ENCODE peak calls at places on chromosomes 16 and 17, in nine cellular contexts. K is lower leg skin, C is uterus, O is endothelial cell of umbilical vein, L is transverse colon, I is Peyer's patch, T is ovary, V is suprapubic skin, F is adrenal gland. X is an unnamed sample.

GRCh38 chr17:66451188-66452149 is 149.1 kb downstream of the PRKCA start:
- DNase-seq in K (no peak), C (no peak), O (no peak), L (peak), I (peak), T (no peak), V (no peak), F (no peak), X (peak)

GRCh38 chr16:84976644-84977400 is 34.5 kb downstream of the ZDHHC7 start:
- DNase-seq in K (peak), C (no peak), O (peak), L (peak), I (no peak), T (no peak), V (no peak), F (peak), X (no peak)

GRCh38 chr17:82957961-82958491 is 118.2 kb upstream of the ZNF750 start:
- DNase-seq in K (no peak), C (no peak), O (no peak), L (no peak), I (peak), T (peak), V (peak), F (no peak), X (peak)

GRCh38 chr16:2296662-2297505 is 29.0 kb upstream of the RNPS1 start:
- DNase-seq in K (no peak), C (no peak), O (peak), L (no peak), I (peak), T (peak), V (no peak), F (peak), X (peak)

GRCh38 chr16:1278456-1278855 is 22.6 kb downstream of the TPSD1 start:
- DNase-seq in K (no peak), C (no peak), O (no peak), L (no peak), I (no peak), T (no peak), V (no peak), F (no peak), X (no peak)

GRCh38 chr17:39679521-39680192 is 8.2 kb downstream of the PGAP3 start:
- DNase-seq in K (no peak), C (no peak), O (no peak), L (no peak), I (peak), T (no peak), V (no peak), F (no peak), X (peak)

GRCh38 chr17:39062846-39063680 is 88.4 kb downstream of the PLXDC1 start:
- DNase-seq in K (no peak), C (no peak), O (no peak), L (no peak), I (no peak), T (peak), V (no peak), F (no peak), X (no peak)

GRCh38 chr16:30063893-30064745 is 1.4 kb upstream of the ALDOA start:
- DNase-seq in K (peak), C (peak), O (peak), L (peak), I (peak), T (peak), V (no peak), F (peak), X (peak)

GRCh38 chr16:65600629-65601028 is 478.8 kb upstream of the CDH11 start:
- DNase-seq in K (no peak), C (no peak), O (no peak), L (no peak), I (no peak), T (no peak), V (no peak), F (no peak), X (no peak)

GRCh38 chr17:19812407-19812806 is 55.3 kb downstream of the ULK2 start:
- DNase-seq in K (no peak), C (no peak), O (peak), L (no peak), I (no peak), T (no peak), V (no peak), F (no peak), X (no peak)

GRCh38 chr16:77961811-77962210 is 60.5 kb upstream of the CLEC3A start:
- DNase-seq in K (no peak), C (no peak), O (no peak), L (no peak), I (no peak), T (no peak), V (no peak), F (no peak), X (no peak)

GRCh38 chr17:35315283-35315682 is 58.1 kb downstream of the SLFN11 start:
- DNase-seq in K (peak), C (no peak), O (peak), L (no peak), I (no peak), T (peak), V (no peak), F (peak), X (no peak)

GRCh38 chr17:13947499-13947898 is 121.8 kb upstream of the COX10 start:
- DNase-seq in K (no peak), C (no peak), O (no peak), L (no peak), I (no peak), T (no peak), V (no peak), F (no peak), X (peak)

GRCh38 chr16:17305694-17306093 is 165.1 kb downstream of the XYLT1 start:
- DNase-seq in K (no peak), C (no peak), O (no peak), L (no peak), I (no peak), T (no peak), V (no peak), F (no peak), X (no peak)

GRCh38 chr16:70298988-70299938 is at the start of gene DDX19B:
- DNase-seq in K (peak), C (peak), O (peak), L (peak), I (peak), T (peak), V (peak), F (peak), X (peak)

GRCh38 chr17:39920218-39921210 is 2.1 kb upstream of the GSDMB start:
- DNase-seq in K (no peak), C (no peak), O (no peak), L (no peak), I (peak), T (no peak), V (no peak), F (no peak), X (no peak)

GRCh38 chr16:29290631-29291247 is 115.8 kb downstream of the NPIPB11 start:
- DNase-seq in K (peak), C (peak), O (peak), L (peak), I (peak), T (peak), V (peak), F (peak), X (peak)

GRCh38 chr17:59830846-59831486 is 61.8 kb downstream of the TUBD1 start:
- DNase-seq in K (no peak), C (no peak), O (no peak), L (no peak), I (no peak), T (no peak), V (no peak), F (no peak), X (no peak)

GRCh38 chr17:43674394-43674793 is 12.7 kb upstream of the MEOX1 start:
- DNase-seq in K (no peak), C (no peak), O (no peak), L (no peak), I (no peak), T (no peak), V (no peak), F (no peak), X (no peak)

GRCh38 chr17:15957608-15958307 is 12.8 kb downstream of the ADORA2B start:
- DNase-seq in K (no peak), C (no peak), O (no peak), L (no peak), I (no peak), T (no peak), V (no peak), F (no peak), X (no peak)

GRCh38 chr16:30997000-30997886 is 12.2 kb downstream of the HSD3B7 start:
- DNase-seq in K (peak), C (peak), O (peak), L (peak), I (peak), T (peak), V (peak), F (peak), X (peak)

GRCh38 chr16:75265911-75266701 is 14.7 kb upstream of the BCAR1 start:
- DNase-seq in K (no peak), C (peak), O (peak), L (peak), I (peak), T (peak), V (peak), F (peak), X (peak)

GRCh38 chr16:2773188-2773968 is 3.7 kb downstream of the ELOB start:
- DNase-seq in K (no peak), C (no peak), O (no peak), L (no peak), I (peak), T (no peak), V (no peak), F (no peak), X (no peak)

GRCh38 chr16:53099318-53100130 is 44.7 kb downstream of the CHD9 start:
- DNase-seq in K (peak), C (peak), O (peak), L (peak), I (peak), T (peak), V (peak), F (peak), X (peak)

GRCh38 chr17:19317359-19318095 is 45.0 kb downstream of the B9D1 start:
- DNase-seq in K (no peak), C (peak), O (peak), L (peak), I (peak), T (peak), V (peak), F (peak), X (peak)

GRCh38 chr17:7403043-7403901 is 625 bp downstream of the TMEM256 start:
- DNase-seq in K (peak), C (peak), O (no peak), L (peak), I (peak), T (peak), V (peak), F (peak), X (peak)

DNA sequence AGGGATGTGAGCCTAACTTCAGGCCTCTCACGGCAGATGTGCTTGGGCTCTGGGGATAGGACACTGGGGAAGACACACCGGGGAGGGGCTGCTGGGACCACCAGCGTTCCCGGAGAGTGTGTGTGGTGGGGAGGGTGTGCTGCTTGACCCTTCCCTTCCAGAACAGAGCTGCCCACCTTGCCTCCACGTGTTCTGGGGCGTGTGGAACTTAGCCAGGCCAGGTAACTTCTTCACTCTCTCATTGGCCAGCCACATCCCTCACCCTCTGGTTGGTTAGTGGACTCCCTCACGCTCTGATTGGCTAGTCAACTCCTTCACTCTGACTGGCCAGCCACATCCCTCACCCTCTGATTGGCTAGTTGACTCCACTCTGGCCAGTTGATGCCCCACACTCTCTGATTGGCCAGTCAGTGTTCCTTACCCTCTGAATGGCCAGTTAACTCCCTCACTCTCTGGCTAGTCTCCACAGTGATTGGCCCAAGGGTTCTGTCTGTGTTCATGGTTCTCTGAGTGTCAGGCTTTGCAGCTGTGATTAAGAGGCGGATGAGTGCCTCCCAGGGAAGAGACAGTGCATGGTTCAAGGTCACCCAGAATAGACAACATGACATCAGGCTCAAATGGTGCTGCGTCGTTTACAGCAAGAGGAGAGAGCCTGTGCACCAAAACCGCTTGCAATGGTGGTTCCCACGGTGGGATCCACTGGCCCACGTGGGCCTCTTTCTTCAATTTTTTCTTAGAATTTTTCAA is 10.0 kb downstream of the TMEM235 start:
- DNase-seq in K (no peak), C (no peak), O (peak), L (no peak), I (no peak), T (no peak), V (no peak), F (no peak), X (no peak)
- TF ChIP-seq POLR2A in K (no peak), C (no peak), O (no peak), L (no peak), I (no peak), T (no peak), V (no peak), F (no peak), X (no peak)

GRCh38 chr16:53346-54236 is at the start of the genes POLR3K and SNRNP25:
- DNase-seq in K (peak), C (peak), O (peak), L (peak), I (peak), T (peak), V (peak), F (peak), X (peak)
- TF ChIP-seq POLR2A in K (no peak), C (peak), O (peak), L (peak), I (peak), T (peak), V (no peak), F (peak), X (peak)

DNA sequence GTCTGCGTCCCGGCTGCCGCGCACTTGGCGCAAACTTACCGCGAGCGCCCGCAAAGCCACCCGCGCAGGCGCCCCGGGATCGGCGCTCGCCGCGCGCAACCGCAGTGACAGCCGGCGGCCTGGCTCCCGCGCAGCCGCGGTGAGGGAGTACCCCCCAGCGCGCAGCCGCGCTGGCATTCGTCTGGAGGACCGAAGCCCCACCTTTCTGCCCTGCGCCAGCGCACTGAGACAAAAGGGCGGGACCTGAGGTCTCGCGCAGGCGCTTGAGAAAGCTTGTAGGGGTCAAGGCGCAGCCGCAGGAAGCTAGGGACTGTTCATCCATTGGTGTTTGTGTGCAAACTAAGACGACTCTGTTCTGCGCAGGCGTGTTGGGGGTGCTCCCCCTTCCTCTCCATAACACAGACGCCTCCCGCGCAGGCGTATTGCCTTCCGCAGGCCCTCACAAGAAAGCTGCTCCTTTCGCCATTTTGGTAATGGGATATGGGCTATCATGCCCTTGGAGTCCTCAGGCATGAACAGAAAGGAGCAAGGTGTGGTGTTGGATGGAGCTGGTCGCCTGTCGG is at the start of gene PHF12:
- DNase-seq in K (peak), C (peak), O (peak), L (peak), I (peak), T (peak), V (peak), F (peak), X (peak)
- TF ChIP-seq POLR2A in K (no peak), C (peak), O (peak), L (peak), I (peak), T (peak), V (peak), F (peak), X (peak)

GRCh38 chr17:64599187-64599676 is 62.9 kb downstream of the SMURF2 start:
- DNase-seq in K (no peak), C (no peak), O (no peak), L (peak), I (no peak), T (no peak), V (no peak), F (no peak), X (no peak)
- TF ChIP-seq POLR2A in K (no peak), C (no peak), O (no peak), L (no peak), I (no peak), T (no peak), V (no peak), F (no peak), X (no peak)

GRCh38 chr17:58337600-58338453 is 9.2 kb upstream of the TSPOAP1 start:
- DNase-seq in K (peak), C (peak), O (no peak), L (peak), I (peak), T (peak), V (peak), F (peak), X (peak)
- TF ChIP-seq POLR2A in K (no peak), C (peak), O (no peak), L (peak), I (peak), T (no peak), V (peak), F (no peak), X (peak)

DNA sequence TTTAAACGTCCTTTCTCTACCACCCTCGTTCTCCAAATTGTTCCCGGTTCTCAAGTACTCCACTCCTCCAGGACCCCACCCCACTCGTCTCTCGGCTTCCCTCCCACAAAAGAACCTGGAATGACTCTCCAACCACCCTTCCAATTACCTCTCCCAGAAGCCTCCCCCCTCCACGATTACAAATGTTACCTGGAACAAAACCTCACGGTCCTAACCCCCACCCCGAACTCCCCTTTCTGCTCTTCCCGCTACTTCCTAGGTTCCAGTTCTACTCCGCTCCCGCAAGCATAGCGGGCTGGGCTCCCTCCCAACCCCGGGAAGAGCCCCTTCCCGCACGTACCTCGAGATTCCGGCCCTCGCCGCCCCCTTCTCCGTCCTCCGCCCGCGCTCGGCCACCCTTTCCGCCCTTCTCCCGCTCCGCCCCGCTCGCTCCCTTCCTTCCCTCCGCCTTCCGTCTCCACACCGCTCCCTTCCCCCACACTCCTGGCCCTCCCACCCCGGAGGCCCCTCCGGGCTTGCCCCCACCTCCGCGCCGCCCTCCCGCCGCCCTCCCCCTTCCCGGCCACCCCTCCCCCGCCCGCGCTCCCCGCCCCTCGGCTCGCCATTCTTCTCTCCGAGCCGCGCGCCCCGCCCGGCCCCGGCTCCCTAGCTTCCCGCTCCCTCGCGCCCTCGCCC is 502 bp downstream of the CHTF8 start:
- DNase-seq in K (peak), C (peak), O (peak), L (peak), I (peak), T (peak), V (peak), F (peak), X (peak)
- TF ChIP-seq POLR2A in K (no peak), C (no peak), O (no peak), L (peak), I (no peak), T (no peak), V (no peak), F (no peak), X (no peak)

GRCh38 chr17:75371339-75371738 is 34.1 kb downstream of the GRB2 start:
- DNase-seq in K (no peak), C (no peak), O (no peak), L (no peak), I (no peak), T (no peak), V (no peak), F (no peak), X (no peak)
- TF ChIP-seq POLR2A in K (no peak), C (no peak), O (no peak), L (no peak), I (no peak), T (no peak), V (no peak), F (no peak), X (no peak)

X was measured in right lobe of liver.